ENCODE peak calls at places on chromosomes 11 and 22, in seven cellular contexts. S, I, X, L, W, D and T are unnamed samples. For H3K4me1, the result is how much of the 10 kb centered on the place peaks cover.

GRCh38 chr11:8709777-8710176 is 27.2 kb downstream of the RPL27A start:
- DNase-seq in D (no peak), W (no peak), L (no peak), X (no peak), I (no peak), S (no peak), T (no peak)

GRCh38 chr11:132886335-132886734 is 646.0 kb downstream of the OPCML start:
- DNase-seq in X (no peak), I (no peak), W (no peak), D (no peak), L (peak), S (no peak), T (no peak)

GRCh38 chr11:131841028-131841427 is 470.6 kb downstream of the NTM start:
- DNase-seq in I (no peak), S (no peak), X (no peak), L (no peak), D (no peak), W (no peak), T (no peak)

GRCh38 chr11:44607324-44607962 is 42.0 kb downstream of the CD82 start:
- DNase-seq in S (no peak), W (no peak), L (peak), I (no peak), X (no peak), D (no peak), T (no peak)

GRCh38 chr11:104332110-104332509 is 168.2 kb upstream of the PDGFD start:
- DNase-seq in L (no peak), X (no peak), W (peak), S (no peak), D (no peak), I (no peak), T (no peak)

GRCh38 chr11:69321877-69322350 is 28.0 kb downstream of the MYEOV start:
- DNase-seq in W (no peak), D (no peak), X (no peak), I (no peak), L (peak), S (no peak), T (no peak)

GRCh38 chr22:23522642-23523251 is 57.3 kb downstream of the IGLL1 start:
- DNase-seq in S (no peak), L (no peak), D (peak), X (no peak), W (no peak), I (peak), T (no peak)

GRCh38 chr11:96051820-96052219 is 127.9 kb upstream of the MTMR2 start:
- DNase-seq in S (no peak), L (no peak), D (no peak), W (no peak), I (no peak), X (no peak), T (no peak)

GRCh38 chr11:56700242-56700918 is 1.5 kb downstream of the OR9G1 start:
- DNase-seq in L (no peak), W (no peak), I (no peak), X (no peak), S (no peak), D (no peak), T (no peak)

GRCh38 chr11:95895815-95896214 is 28.1 kb downstream of the MTMR2 start:
- DNase-seq in D (no peak), L (no peak), S (no peak), I (no peak), W (no peak), X (no peak), T (no peak)

GRCh38 chr11:68687986-68688385 is 3.6 kb downstream of the GAL start:
- DNase-seq in W (no peak), D (no peak), I (no peak), L (no peak), X (no peak), S (no peak), T (no peak)

GRCh38 chr11:34637303-34637702 is 16.4 kb downstream of the EHF start:
- DNase-seq in D (no peak), X (no peak), S (no peak), I (peak), L (no peak), W (no peak), T (no peak)

GRCh38 chr11:93902921-93903320 is 52.5 kb upstream of the VSTM5 start:
- DNase-seq in X (no peak), L (no peak), W (no peak), I (no peak), S (no peak), D (no peak), T (no peak)

GRCh38 chr22:31086703-31087330 is 5.7 kb downstream of the SMTN start:
- DNase-seq in X (peak), W (no peak), D (no peak), I (no peak), L (no peak), S (no peak), T (no peak)

GRCh38 chr11:73939096-73939495 is 11.7 kb upstream of the DNAJB13 start:
- DNase-seq in I (no peak), S (no peak), D (no peak), L (no peak), X (no peak), W (no peak), T (no peak)

GRCh38 chr11:45921561-45922424 is 663 bp upstream of the LARGE2 start:
- DNase-seq in X (no peak), S (no peak), I (peak), W (no peak), L (no peak), D (peak), T (peak)

GRCh38 chr22:20569059-20570058 is 61.9 kb downstream of the MED15 start:
- DNase-seq in S (peak), W (peak), I (peak), L (peak), D (peak), X (peak), T (peak)

GRCh38 chr22:37282385-37282677 is at the start of gene CYTH4:
- DNase-seq in W (no peak), L (no peak), S (no peak), I (peak), X (no peak), D (no peak), T (no peak)

GRCh38 chr11:115306703-115307102 is 197.5 kb downstream of the CADM1 start:
- DNase-seq in I (no peak), S (no peak), L (no peak), W (no peak), X (no peak), D (no peak), T (no peak)

GRCh38 chr11:65036931-65037330 is 4.1 kb upstream of the SAC3D1 start:
- DNase-seq in D (no peak), S (no peak), L (no peak), X (no peak), W (no peak), I (peak), T (no peak)

GRCh38 chr11:14446701-14447169 is 52.9 kb downstream of the COPB1 start:
- DNase-seq in D (no peak), I (no peak), L (peak), S (no peak), X (no peak), W (no peak), T (no peak)

GRCh38 chr11:67492069-67492727 is 9.4 kb downstream of the AIP start:
- DNase-seq in L (no peak), S (no peak), W (no peak), D (no peak), I (no peak), X (no peak), T (peak)

GRCh38 chr11:76135491-76135890 is 70.8 kb downstream of the WNT11 start:
- DNase-seq in S (no peak), W (no peak), D (no peak), I (no peak), L (no peak), X (no peak), T (no peak)

GRCh38 chr11:56331861-56332491 is 13.9 kb upstream of the OR8K1 start:
- DNase-seq in W (no peak), I (no peak), L (no peak), X (no peak), S (no peak), D (no peak), T (no peak)

GRCh38 chr22:45349916-45350315 is 40.2 kb downstream of the FAM118A start:
- DNase-seq in S (no peak), L (no peak), D (no peak), I (no peak), X (no peak), W (no peak), T (no peak)

GRCh38 chr22:38942702-38943101 is 14.7 kb upstream of the APOBEC3A start:
- DNase-seq in W (no peak), X (no peak), D (peak), I (no peak), S (no peak), L (no peak), T (peak)

GRCh38 chr22:48051796-48052620 is 1289.6 kb downstream of the TBC1D22A start:
- DNase-seq in L (no peak), W (no peak), I (no peak), S (no peak), X (no peak), D (no peak), T (no peak)

GRCh38 chr11:118913411-118914125 is 12.2 kb downstream of the BCL9L start:
- DNase-seq in X (peak), W (no peak), I (no peak), D (no peak), L (no peak), S (no peak), T (no peak)

GRCh38 chr11:112163875-112164521 is at the start of gene IL18:
- DNase-seq in W (peak), D (no peak), X (no peak), S (peak), L (no peak), I (peak), T (no peak)

GRCh38 chr11:58121101-58121500 is 4.2 kb downstream of the OR9I1 start:
- DNase-seq in S (no peak), D (no peak), X (no peak), I (no peak), L (peak), W (no peak), T (no peak)

GRCh38 chr11:77454867-77455655 is 18.8 kb downstream of the PAK1 start:
- DNase-seq in S (no peak), D (no peak), L (no peak), W (no peak), I (no peak), X (no peak), T (no peak)

GRCh38 chr11:133988686-133989410 is 32.1 kb upstream of the IGSF9B start:
- DNase-seq in I (no peak), W (no peak), D (no peak), L (no peak), X (no peak), S (peak), T (no peak)

GRCh38 chr22:35488513-35488912 is 52.1 kb upstream of the RASD2 start:
- DNase-seq in S (no peak), L (no peak), W (no peak), I (no peak), D (no peak), X (no peak), T (no peak)

GRCh38 chr22:38599466-38599865 is 29.5 kb upstream of the DMC1 start:
- DNase-seq in I (no peak), D (no peak), X (no peak), S (no peak), W (no peak), L (no peak), T (no peak)

GRCh38 chr11:96127596-96127959 is 203.7 kb upstream of the MTMR2 start:
- DNase-seq in I (no peak), W (no peak), D (no peak), L (no peak), X (no peak), S (no peak), T (no peak)

GRCh38 chr11:70272009-70272408 is 1.5 kb downstream of the PPFIA1 start:
- DNase-seq in S (no peak), D (no peak), W (no peak), I (no peak), L (no peak), X (no peak), T (no peak)

GRCh38 chr11:707817-708420 is 1.9 kb downstream of the EPS8L2 start:
- DNase-seq in X (no peak), D (peak), W (no peak), I (peak), S (no peak), L (no peak), T (no peak)

GRCh38 chr11:17991799-17992433 is 20.9 kb downstream of the SERGEF start:
- DNase-seq in L (peak), W (peak), I (peak), S (no peak), X (no peak), D (no peak), T (no peak)

DNA sequence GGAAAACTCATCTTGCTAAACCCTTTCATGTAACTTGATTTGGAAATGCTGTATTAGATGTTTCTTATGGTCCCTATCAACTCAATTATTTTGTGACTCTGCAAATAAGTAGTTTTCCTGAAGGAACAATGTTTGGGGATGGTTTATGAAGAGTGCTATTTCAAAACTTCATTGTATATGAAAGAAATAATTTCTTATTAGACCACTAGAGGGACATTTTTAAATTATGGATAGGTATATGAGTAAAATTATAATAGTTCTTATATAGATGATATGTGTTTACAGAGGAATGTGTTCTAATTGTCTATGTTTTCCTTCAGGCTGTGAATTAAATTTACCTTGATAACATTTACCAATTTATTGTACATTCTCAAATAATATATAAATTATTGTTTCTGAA is 509.4 kb upstream of the RAG2 start:
- DNase-seq in W (no peak), L (no peak), I (no peak), D (no peak), S (no peak), X (no peak), T (no peak)
- TF ChIP-seq CTCF in W (no peak), L (peak), I (no peak), D (no peak), S (no peak), X (no peak), T (no peak)

GRCh38 chr22:25572708-25573161 is 8.3 kb downstream of the GRK3 start:
- DNase-seq in W (no peak), L (no peak), S (no peak), X (no peak), I (no peak), D (no peak), T (no peak)

GRCh38 chr22:25566812-25567211 is 2.3 kb downstream of the GRK3 start:
- DNase-seq in S (no peak), X (no peak), D (no peak), I (no peak), W (no peak), L (no peak), T (no peak)

GRCh38 chr22:25573822-25574221 is 9.3 kb downstream of the GRK3 start:
- DNase-seq in X (no peak), S (no peak), D (no peak), I (no peak), W (no peak), L (no peak), T (no peak)

GRCh38 chr22:25567305-25567704 is 2.8 kb downstream of the GRK3 start:
- DNase-seq in I (no peak), D (no peak), W (no peak), X (no peak), S (no peak), L (no peak), T (no peak)

DNA sequence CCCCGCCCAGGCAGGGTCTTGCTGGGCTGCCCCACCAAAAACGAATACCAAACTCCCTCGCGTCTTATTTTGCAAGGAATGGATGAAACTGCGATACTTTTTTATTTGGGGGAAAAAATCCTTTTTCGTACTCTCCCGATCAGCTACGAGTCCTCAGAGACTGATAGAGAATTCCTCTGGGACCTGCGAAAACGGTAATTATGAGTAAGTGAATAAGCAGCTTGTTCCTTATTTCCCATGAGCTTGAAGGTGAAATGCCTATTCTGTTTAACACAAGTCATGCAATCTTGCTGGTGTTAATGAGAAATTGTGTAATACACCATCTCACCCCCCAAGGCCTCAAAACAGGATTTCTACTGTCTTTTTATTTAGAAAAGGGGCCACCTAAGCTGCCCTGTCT is 5.5 kb downstream of the GRK3 start:
- DNase-seq in I (no peak), L (no peak), D (no peak), W (no peak), S (no peak), X (no peak), T (no peak)
- TF ChIP-seq POLR2A in I (no peak), L (no peak), D (no peak), W (no peak), S (no peak), X (no peak), T (no peak)

GRCh38 chr11:2094354-2095197 is 44.6 kb downstream of the IGF2 start:
- DNase-seq in W (no peak), L (no peak), I (no peak), X (no peak), S (no peak), D (no peak), T (peak)

GRCh38 chr11:2096001-2096918 is 42.9 kb downstream of the IGF2 start:
- DNase-seq in I (no peak), S (no peak), L (peak), W (no peak), X (no peak), D (peak), T (peak)

GRCh38 chr11:2095198-2095520 is 44.0 kb downstream of the IGF2 start:
- DNase-seq in I (no peak), L (no peak), X (no peak), W (no peak), S (no peak), D (no peak), T (peak)

GRCh38 chr11:2096919-2097301 is 42.3 kb downstream of the IGF2 start:
- DNase-seq in D (no peak), I (no peak), W (no peak), X (no peak), S (no peak), L (no peak), T (peak)

GRCh38 chr11:2095542-2095941 is 43.6 kb downstream of the IGF2 start:
- DNase-seq in D (peak), I (no peak), X (no peak), W (no peak), S (no peak), L (no peak), T (peak)
- H3K4me1 ChIP-seq in D (under half), I (half or more), X (under half), W (under half), S (under half), L (under half), T (half or more)

DNA sequence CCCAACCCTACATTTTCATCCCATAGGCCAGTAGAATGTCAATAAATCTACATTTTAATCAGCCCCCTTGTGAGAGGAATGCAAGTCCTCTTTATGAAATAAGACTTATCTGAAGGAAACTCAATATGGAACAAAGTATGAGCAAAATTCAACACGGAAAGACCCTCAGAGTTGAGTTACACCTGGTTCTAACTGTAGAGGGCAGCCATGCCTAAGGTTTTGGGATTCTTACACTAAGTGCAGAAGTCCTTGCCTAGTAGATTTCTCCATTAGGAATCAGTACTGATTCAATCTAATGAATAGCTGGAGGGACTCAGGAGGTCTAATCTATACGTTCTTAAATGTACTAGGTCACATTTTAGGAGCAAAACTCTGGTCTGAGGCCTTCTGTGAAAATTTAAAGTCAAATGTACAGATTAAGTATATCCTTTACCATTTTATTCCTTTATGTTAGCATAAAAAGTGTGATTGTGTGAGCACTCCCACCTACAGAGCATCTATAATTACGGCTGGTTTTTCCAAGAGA is 904.5 kb downstream of the DLG2 start:
- DNase-seq in W (no peak), D (no peak), L (no peak), X (no peak), S (no peak), I (no peak), T (no peak)
- TF ChIP-seq CTCF in W (no peak), D (no peak), L (no peak), X (no peak), S (no peak), I (no peak), T (no peak)